ENCODE peak calls at places on chromosomes 7 and 10, in seven cellular contexts. P is astrocyte, F is pancreas, Y is mammary epithelial cell, D is HepG2, B is adrenal gland, M is psoas muscle. I is an unnamed sample.

GRCh38 chr10:77520995-77521394 is 116.6 kb downstream of the KCNMA1 start:
- DNase-seq in P (no peak), F (no peak), Y (no peak), D (no peak), B (no peak), M (no peak), I (no peak)

GRCh38 chr7:64849250-64849923 is 53.7 kb upstream of the ZNF273 start:
- DNase-seq in P (peak; percentile 6), F (no peak), Y (peak; percentile 94), D (no peak), B (no peak), M (peak; percentile 37), I (peak; percentile 17)

GRCh38 chr7:44257618-44258422 is 57.0 kb downstream of the YKT6 start:
- DNase-seq in P (peak; percentile 84), F (no peak), Y (peak; percentile 66), D (peak; percentile 67), B (peak; percentile 98), M (peak; percentile 85), I (peak; percentile 90)

GRCh38 chr7:79453558-79454324 is at the start of gene MAGI2:
- DNase-seq in P (peak; percentile 70), F (peak; percentile 73), Y (peak; percentile 17), D (peak; percentile 41), B (peak; percentile 95), M (peak; percentile 86), I (peak; percentile 78)

GRCh38 chr7:86282014-86282682 is 361.6 kb upstream of the GRM3 start:
- DNase-seq in P (no peak), F (peak; percentile 65), Y (no peak), D (no peak), B (no peak), M (no peak), I (no peak)

GRCh38 chr7:116801092-116801710 is 61.2 kb upstream of the CAPZA2 start:
- DNase-seq in P (peak; percentile 93), F (no peak), Y (peak; percentile 85), D (peak; percentile 59), B (no peak), M (no peak), I (no peak)

GRCh38 chr10:78462728-78463228 is 429.1 kb downstream of the RPS24 start:
- DNase-seq in P (peak; percentile 26), F (no peak), Y (no peak), D (no peak), B (no peak), M (no peak), I (no peak)

GRCh38 chr7:108196004-108196403 is 65.8 kb upstream of the LAMB4 start:
- DNase-seq in P (peak; percentile 9), F (no peak), Y (peak; percentile 44), D (no peak), B (no peak), M (no peak), I (no peak)

GRCh38 chr7:41817386-41817785 is 114.5 kb upstream of the INHBA start:
- DNase-seq in P (peak; percentile 84), F (no peak), Y (peak; percentile 93), D (no peak), B (no peak), M (no peak), I (no peak)

GRCh38 chr10:36141786-36142560 is 499.9 kb upstream of the FZD8 start:
- DNase-seq in P (no peak), F (no peak), Y (no peak), D (no peak), B (peak; percentile 14), M (no peak), I (no peak)
- H3K4me3 ChIP-seq in P (no peak overlapping the region), F (no peak overlapping the region), Y (no peak overlapping the region), D (no peak overlapping the region), B (no peak overlapping the region), M (no peak overlapping the region), I (no peak overlapping the region)

GRCh38 chr7:19056305-19056704 is 61.1 kb downstream of the TWIST1 start:
- DNase-seq in P (no peak), F (no peak), Y (no peak), D (no peak), B (no peak), M (no peak), I (no peak)

DNA sequence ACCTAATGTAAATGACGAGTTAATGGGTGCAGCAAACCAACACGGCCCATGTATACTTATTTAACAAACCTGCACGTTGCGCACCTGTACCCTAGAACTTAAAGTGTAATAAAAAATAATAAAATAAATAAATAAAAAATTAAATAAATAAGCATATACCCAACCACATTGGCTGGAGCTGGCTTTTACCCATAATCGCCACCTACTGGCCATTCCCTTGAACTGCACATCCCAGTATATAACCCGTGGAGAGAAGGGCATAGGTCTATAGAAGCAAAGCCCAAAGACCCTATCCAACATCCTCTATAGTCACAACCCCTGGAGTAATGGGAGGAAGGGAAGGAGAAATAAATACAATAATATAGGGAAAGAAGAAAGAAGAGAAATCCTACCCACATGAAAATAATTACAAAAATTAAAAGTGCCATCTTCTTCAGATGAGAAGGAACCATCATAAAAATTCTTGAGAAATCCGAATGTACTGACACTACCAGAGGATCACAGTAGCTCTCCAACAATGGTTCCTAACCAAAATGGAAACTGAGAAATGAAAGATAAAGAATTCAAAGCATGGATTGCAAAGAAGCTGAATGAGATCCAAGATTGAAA is 65.6 kb downstream of the TWIST1 start:
- DNase-seq in P (no peak), F (no peak), Y (peak; percentile 8), D (peak; percentile 5), B (no peak), M (no peak), I (peak; percentile 38)
- TF ChIP-seq CTCF in P (peak; percentile 58), F (peak; percentile 62), Y (peak; percentile 77), D (peak; percentile 29), B (peak; percentile 56), M (peak; percentile 66), I (peak; percentile 57)

GRCh38 chr7:138477581-138477980 is 17.5 kb downstream of the TRIM24 start:
- DNase-seq in P (peak; percentile 20), F (no peak), Y (no peak), D (no peak), B (no peak), M (no peak), I (no peak)
- H3K27ac ChIP-seq in P (no peak overlapping the region), F (peak overlapping the region; percentile 40), Y (no peak overlapping the region), D (peak overlapping the region; percentile 64), B (no peak overlapping the region), M (no peak overlapping the region), I (no peak overlapping the region)

GRCh38 chr7:131234719-131235488 is 92.8 kb upstream of the MKLN1 start:
- DNase-seq in P (no peak), F (no peak), Y (no peak), D (no peak), B (no peak), M (no peak), I (no peak)

GRCh38 chr7:131235489-131236317 is 92.0 kb upstream of the MKLN1 start:
- DNase-seq in P (peak; percentile 100), F (no peak), Y (peak; percentile 96), D (peak; percentile 16), B (peak; percentile 52), M (no peak), I (no peak)

GRCh38 chr7:131232768-131233167 is 94.9 kb upstream of the MKLN1 start:
- DNase-seq in P (no peak), F (no peak), Y (no peak), D (no peak), B (no peak), M (no peak), I (no peak)

GRCh38 chr7:131233193-131233592 is 94.5 kb upstream of the MKLN1 start:
- DNase-seq in P (no peak), F (no peak), Y (no peak), D (no peak), B (no peak), M (no peak), I (no peak)

GRCh38 chr7:131231381-131232220 is 96.1 kb upstream of the MKLN1 start:
- DNase-seq in P (peak; percentile 18), F (no peak), Y (no peak), D (no peak), B (peak; percentile 27), M (no peak), I (no peak)
- H3K4me3 ChIP-seq in P (no peak overlapping the region), F (no peak overlapping the region), Y (no peak overlapping the region), D (no peak overlapping the region), B (no peak overlapping the region), M (no peak overlapping the region), I (no peak overlapping the region)

GRCh38 chr10:122374246-122374858 is at the start of gene PLEKHA1:
- DNase-seq in P (peak; percentile 87), F (peak; percentile 98), Y (peak; percentile 97), D (peak; percentile 84), B (peak; percentile 94), M (peak; percentile 98), I (peak; percentile 95)
- TF ChIP-seq CTCF in P (no peak), F (no peak), Y (no peak), D (peak; percentile 4), B (no peak), M (no peak), I (no peak)